ENCODE peak calls at places on chromosomes 12 and 14, in ten cellular contexts. T, K, E, H, G, U, O, M, N and X are unnamed samples.

GRCh38 chr12:64682572-64683277 is 72.4 kb downstream of the RASSF3 start:
- DNase-seq in T (no peak), K (peak; percentile 89), E (no peak), H (peak; percentile 61), G (no peak), U (no peak), O (peak; percentile 87), M (no peak), N (no peak), X (no peak)

GRCh38 chr12:33277386-33277785 is 162.2 kb downstream of the SYT10 start:
- DNase-seq in T (no peak), K (no peak), E (no peak), H (no peak), G (no peak), U (no peak), O (no peak), M (no peak), N (no peak), X (no peak)

GRCh38 chr12:4212845-4213244 is 60.7 kb upstream of the CCND2 start:
- DNase-seq in T (no peak), K (no peak), E (no peak), H (no peak), G (no peak), U (no peak), O (no peak), M (no peak), N (no peak), X (no peak)

GRCh38 chr14:85811340-85811739 is 281.4 kb downstream of the FLRT2 start:
- DNase-seq in T (no peak), K (no peak), E (no peak), H (no peak), G (no peak), U (no peak), O (no peak), M (no peak), N (no peak), X (no peak)

GRCh38 chr14:101186544-101186943 is 283.0 kb upstream of the RTL1 start:
- DNase-seq in T (no peak), K (no peak), E (no peak), H (no peak), G (no peak), U (no peak), O (no peak), M (peak; percentile 21), N (no peak), X (no peak)

GRCh38 chr12:53626702-53627169 is 554 bp upstream of the ATF7 start:
- DNase-seq in T (no peak), K (no peak), E (no peak), H (no peak), G (no peak), U (no peak), O (no peak), M (no peak), N (no peak), X (no peak)

GRCh38 chr12:50283924-50284236 is 560 bp upstream of the LIMA1 start:
- DNase-seq in T (no peak), K (peak; percentile 60), E (no peak), H (no peak), G (no peak), U (no peak), O (no peak), M (no peak), N (peak; percentile 29), X (no peak)

GRCh38 chr12:21546721-21547120 is 20.6 kb downstream of the SPX start:
- DNase-seq in T (no peak), K (no peak), E (no peak), H (no peak), G (no peak), U (no peak), O (no peak), M (no peak), N (no peak), X (no peak)

GRCh38 chr12:101570022-101570421 is 24.7 kb upstream of the MYBPC1 start:
- DNase-seq in T (no peak), K (peak; percentile 58), E (no peak), H (peak; percentile 7), G (no peak), U (peak; percentile 20), O (peak; percentile 35), M (no peak), N (no peak), X (no peak)

GRCh38 chr14:69726761-69727511 is 40.0 kb upstream of the SRSF5 start:
- DNase-seq in T (peak; percentile 78), K (peak; percentile 75), E (peak; percentile 76), H (peak; percentile 61), G (no peak), U (no peak), O (peak; percentile 70), M (peak; percentile 84), N (peak; percentile 88), X (peak; percentile 68)